ENCODE peak calls at places on chromosomes 5 and 9, in six cellular contexts. K, I, F, N, M and T are unnamed samples.

GRCh38 chr5:43191740-43192557 is at the start of gene NIM1K:
- DNase-seq in N (no peak), I (peak; percentile 37), F (peak; percentile 82), K (peak; percentile 86), M (peak; percentile 80), T (peak; percentile 36)

GRCh38 chr5:305459-305858 is 16.1 kb upstream of the AHRR start:
- DNase-seq in F (no peak), M (no peak), I (no peak), N (no peak), K (peak; percentile 62), T (no peak)

GRCh38 chr9:69466151-69466550 is 141.1 kb downstream of the ENTREP1 start:
- DNase-seq in N (no peak), M (no peak), F (no peak), K (no peak), I (peak; percentile 14), T (peak; percentile 33)

GRCh38 chr9:88514247-88514646 is 20.7 kb upstream of the NXNL2 start:
- DNase-seq in K (peak; percentile 32), I (no peak), M (no peak), N (no peak), F (peak; percentile 12), T (no peak)

GRCh38 chr5:37770791-37771190 is 69.0 kb downstream of the GDNF start:
- DNase-seq in M (no peak), K (no peak), F (no peak), N (no peak), I (no peak), T (no peak)

GRCh38 chr5:87081511-87082372 is 185.9 kb upstream of the RASA1 start:
- DNase-seq in F (no peak), M (no peak), K (no peak), N (no peak), I (no peak), T (no peak)

GRCh38 chr5:123881791-123882244 is 369.8 kb downstream of the CSNK1G3 start:
- DNase-seq in M (no peak), K (no peak), I (peak; percentile 42), N (no peak), F (no peak), T (peak; percentile 54)

GRCh38 chr5:158978061-158978745 is 121.5 kb downstream of the EBF1 start:
- DNase-seq in N (no peak), K (no peak), M (no peak), I (peak; percentile 72), F (no peak), T (peak; percentile 50)

GRCh38 chr5:132456553-132457361 is 33.8 kb downstream of the IRF1 start:
- DNase-seq in F (peak; percentile 77), I (peak; percentile 79), N (no peak), K (peak; percentile 83), M (no peak), T (peak; percentile 85)

GRCh38 chr9:117718085-117718484 is 13.9 kb downstream of the TLR4 start:
- DNase-seq in F (no peak), M (no peak), K (no peak), N (no peak), I (peak; percentile 51), T (peak; percentile 73)

GRCh38 chr5:82939326-82939725 is 137.9 kb downstream of the TMEM167A start:
- DNase-seq in N (no peak), F (no peak), K (no peak), I (no peak), M (no peak), T (no peak)

GRCh38 chr5:4862500-4862899 is 277.6 kb upstream of the ADAMTS16 start:
- DNase-seq in I (peak; percentile 65), F (no peak), K (no peak), N (peak; percentile 18), M (peak; percentile 64), T (peak; percentile 54)

GRCh38 chr9:97398999-97399758 is 12.7 kb upstream of the TDRD7 start:
- DNase-seq in M (peak; percentile 76), K (peak; percentile 88), N (peak; percentile 21), I (peak; percentile 78), F (peak; percentile 87), T (peak; percentile 77)

GRCh38 chr9:76216161-76216649 is 178.0 kb downstream of the RFK start:
- DNase-seq in F (no peak), N (peak; percentile 86), K (no peak), I (peak; percentile 97), M (no peak), T (peak; percentile 92)

GRCh38 chr9:127847155-127847463 is 7.3 kb downstream of the ENG start:
- DNase-seq in I (no peak), K (no peak), N (no peak), M (no peak), F (no peak), T (peak; percentile 22)

GRCh38 chr9:5596173-5596572 is 32.7 kb upstream of the RIC1 start:
- DNase-seq in I (peak; percentile 42), K (no peak), N (no peak), M (no peak), F (no peak), T (no peak)

GRCh38 chr5:134611515-134611914 is 21.1 kb downstream of the SAR1B start:
- DNase-seq in K (no peak), F (no peak), M (no peak), I (no peak), N (no peak), T (no peak)

GRCh38 chr5:134606726-134607125 is 25.9 kb downstream of the SAR1B start:
- DNase-seq in K (no peak), N (no peak), I (no peak), F (no peak), M (no peak), T (peak; percentile 23)

GRCh38 chr5:134610715-134611114 is 21.9 kb downstream of the SAR1B start:
- DNase-seq in I (no peak), M (no peak), N (no peak), F (no peak), K (no peak), T (no peak)

GRCh38 chr5:134609232-134609851 is 23.3 kb downstream of the SAR1B start:
- DNase-seq in K (no peak), M (no peak), N (no peak), I (no peak), F (no peak), T (no peak)

GRCh38 chr5:134608555-134608954 is 24.1 kb downstream of the SAR1B start:
- DNase-seq in I (no peak), K (no peak), F (no peak), N (no peak), M (no peak), T (no peak)
- H3K4me3 ChIP-seq in I (no peak overlapping the region), K (no peak overlapping the region), F (no peak overlapping the region), N (no peak overlapping the region), M (no peak overlapping the region), T (no peak overlapping the region)

GRCh38 chr9:133956520-133957076 is 35.5 kb downstream of the VAV2 start:
- DNase-seq in F (no peak), N (no peak), M (peak; percentile 37), I (peak; percentile 46), K (peak; percentile 76), T (peak; percentile 36)
- H3K4me3 ChIP-seq in F (no peak overlapping the region), N (no peak overlapping the region), M (peak overlapping the region; percentile 35), I (no peak overlapping the region), K (no peak overlapping the region), T (no peak overlapping the region)

GRCh38 chr9:131657890-131658752 is 81.8 kb downstream of the RAPGEF1 start:
- DNase-seq in K (no peak), I (peak; percentile 90), N (peak; percentile 79), F (no peak), M (no peak), T (peak; percentile 89)
- H3K4me3 ChIP-seq in K (no peak overlapping the region), I (no peak overlapping the region), N (no peak overlapping the region), F (no peak overlapping the region), M (no peak overlapping the region), T (no peak overlapping the region)

GRCh38 chr5:131224387-131225191 is 39.3 kb upstream of the CDC42SE2 start:
- DNase-seq in K (no peak), M (no peak), I (no peak), F (no peak), N (no peak), T (no peak)

GRCh38 chr5:131223751-131224386 is 40.0 kb upstream of the CDC42SE2 start:
- DNase-seq in I (no peak), K (no peak), F (no peak), M (no peak), N (no peak), T (no peak)

GRCh38 chr5:131222731-131223130 is 41.1 kb upstream of the CDC42SE2 start:
- DNase-seq in M (no peak), K (no peak), N (no peak), F (no peak), I (no peak), T (no peak)

GRCh38 chr5:131220566-131220965 is 43.3 kb upstream of the CDC42SE2 start:
- DNase-seq in M (no peak), K (no peak), N (no peak), I (no peak), F (no peak), T (no peak)

DNA sequence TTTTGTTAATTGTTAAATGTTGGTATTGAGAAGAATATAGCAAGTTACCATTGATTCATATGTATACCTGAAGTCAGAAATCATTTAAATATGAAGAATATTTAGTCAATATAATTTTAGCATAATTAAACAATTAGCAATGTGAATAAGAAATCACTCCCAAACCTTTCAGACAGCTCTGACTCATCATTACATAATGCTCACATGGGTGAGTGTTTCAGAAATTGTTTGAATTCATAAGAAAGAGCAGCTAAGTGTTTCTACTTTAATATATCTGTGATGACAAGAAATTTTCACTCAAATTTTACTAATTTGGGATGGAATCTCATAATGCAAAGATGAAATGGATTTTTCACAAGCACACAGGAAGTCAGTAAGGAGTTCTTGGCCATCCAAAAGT is 42.0 kb upstream of the CDC42SE2 start:
- DNase-seq in N (no peak), F (no peak), M (no peak), I (peak; percentile 29), K (no peak), T (peak; percentile 23)
- H3K4me3 ChIP-seq in N (no peak overlapping the region), F (no peak overlapping the region), M (no peak overlapping the region), I (no peak overlapping the region), K (no peak overlapping the region), T (no peak overlapping the region)

GRCh38 chr9:129701054-129701453 is 35.6 kb downstream of the PRRX2 start:
- DNase-seq in M (no peak), F (no peak), N (no peak), K (no peak), I (no peak), T (no peak)

GRCh38 chr9:129697111-129697955 is 31.9 kb downstream of the PRRX2 start:
- DNase-seq in M (peak; percentile 85), K (peak; percentile 93), I (peak; percentile 52), F (no peak), N (no peak), T (peak; percentile 85)

GRCh38 chr9:129695870-129696269 is 30.4 kb downstream of the PRRX2 start:
- DNase-seq in M (no peak), I (no peak), F (no peak), K (no peak), N (no peak), T (no peak)

GRCh38 chr9:129696803-129697110 is 31.3 kb downstream of the PRRX2 start:
- DNase-seq in K (no peak), F (no peak), I (no peak), M (no peak), N (no peak), T (no peak)

GRCh38 chr9:129697956-129698757 is 32.7 kb downstream of the PRRX2 start:
- DNase-seq in M (peak; percentile 25), N (no peak), K (peak; percentile 94), F (no peak), I (no peak), T (peak; percentile 88)
- H3K4me3 ChIP-seq in M (peak overlapping the region; percentile 46), N (peak overlapping the region; percentile 37), K (no peak overlapping the region), F (peak overlapping the region; percentile 36), I (peak overlapping the region; percentile 43), T (peak overlapping the region; percentile 47)

DNA sequence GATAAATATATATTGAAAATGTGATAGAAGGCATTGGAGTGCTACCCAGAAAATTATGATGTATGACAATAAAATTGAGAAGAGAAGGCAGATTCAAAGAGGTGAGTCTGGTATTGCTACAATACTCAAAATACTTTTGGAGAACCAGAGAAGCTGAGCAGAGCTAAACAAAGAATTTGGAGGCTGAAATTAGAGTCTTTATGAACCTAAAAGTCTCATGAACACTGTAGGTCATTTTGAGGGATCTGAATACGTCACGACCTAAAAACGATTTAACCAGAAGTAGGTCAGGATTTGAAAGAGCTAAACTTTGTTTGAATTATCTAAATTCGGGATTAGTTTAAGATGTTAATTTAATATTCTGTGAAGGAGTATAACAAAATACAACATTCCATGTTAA is 182.4 kb upstream of the CDH9 start:
- DNase-seq in K (no peak), N (no peak), I (no peak), M (no peak), F (no peak), T (no peak)
- H3K4me3 ChIP-seq in K (no peak overlapping the region), N (no peak overlapping the region), I (no peak overlapping the region), M (no peak overlapping the region), F (no peak overlapping the region), T (no peak overlapping the region)